ENCODE peak calls at places on chromosome 14, in five cellular contexts. C is ascending aorta; N is IMR-90; R is heart left ventricle; Q is CD4-positive, CD25-positive, alpha-beta regulatory T cell. H is an unnamed sample. For H3K36me3, the result is how much of the 10 kb centered on the place peaks cover.

GRCh38 chr14:64117671-64118402 is 176.3 kb downstream of the ESR2 start:
- DNase-seq in C (peak), N (peak), R (peak), Q (no peak), H (no peak)

GRCh38 chr14:58738189-58738836 is 100.6 kb downstream of the DACT1 start:
- DNase-seq in C (no peak), N (peak), R (no peak), Q (no peak), H (peak)

GRCh38 chr14:78399316-78399889 is 229.2 kb downstream of the NRXN3 start:
- DNase-seq in C (no peak), N (no peak), R (no peak), Q (peak), H (no peak)

GRCh38 chr14:51562816-51563215 is 88.9 kb upstream of the FRMD6 start:
- DNase-seq in C (no peak), N (peak), R (no peak), Q (no peak), H (peak)

GRCh38 chr14:55446833-55447232 is 6.4 kb upstream of the TBPL2 start:
- DNase-seq in C (no peak), N (peak), R (no peak), Q (no peak), H (peak)

GRCh38 chr14:67622675-67623074 is 3.0 kb downstream of the ARG2 start:
- DNase-seq in C (peak), N (peak), R (no peak), Q (peak), H (peak)

GRCh38 chr14:25537846-25538455 is 488.0 kb upstream of the STXBP6 start:
- DNase-seq in C (no peak), N (no peak), R (no peak), Q (no peak), H (peak)

GRCh38 chr14:64983439-64984310 is 3.0 kb upstream of the FNTB start:
- DNase-seq in C (no peak), N (peak), R (no peak), Q (peak), H (no peak)

GRCh38 chr14:58296731-58297130 is 1.6 kb upstream of the ARID4A start:
- DNase-seq in C (no peak), N (peak), R (no peak), Q (no peak), H (no peak)

GRCh38 chr14:53670701-53671100 is 285.9 kb downstream of the BMP4 start:
- DNase-seq in C (no peak), N (peak), R (no peak), Q (no peak), H (no peak)

GRCh38 chr14:67636361-67636919 is 16.7 kb downstream of the ARG2 start:
- DNase-seq in C (no peak), N (peak), R (no peak), Q (no peak), H (no peak)

GRCh38 chr14:101535232-101535631 is 26.1 kb upstream of the DIO3 start:
- DNase-seq in C (no peak), N (no peak), R (no peak), Q (peak), H (no peak)

GRCh38 chr14:34817768-34818167 is 57.4 kb downstream of the BAZ1A start:
- DNase-seq in C (no peak), N (no peak), R (no peak), Q (no peak), H (no peak)

GRCh38 chr14:61486930-61487495 is 165.6 kb downstream of the PRKCH start:
- DNase-seq in C (no peak), N (no peak), R (no peak), Q (no peak), H (no peak)

GRCh38 chr14:51653096-51653814 is 1.5 kb downstream of the FRMD6 start:
- DNase-seq in C (no peak), N (peak), R (peak), Q (peak), H (peak)

GRCh38 chr14:68193970-68194634 is 374.5 kb downstream of the RAD51B start:
- DNase-seq in C (no peak), N (no peak), R (no peak), Q (no peak), H (no peak)

GRCh38 chr14:69910871-69911270 is 31.7 kb downstream of the SMOC1 start:
- DNase-seq in C (no peak), N (no peak), R (no peak), Q (no peak), H (no peak)

GRCh38 chr14:59852350-59852749 is 18.2 kb downstream of the RTN1 start:
- DNase-seq in C (no peak), N (no peak), R (no peak), Q (no peak), H (no peak)

GRCh38 chr14:36316131-36316530 is 4.3 kb downstream of the MBIP start:
- DNase-seq in C (no peak), N (no peak), R (no peak), Q (no peak), H (no peak)

GRCh38 chr14:89634037-89634436 is 217.0 kb upstream of the FOXN3 start:
- DNase-seq in C (no peak), N (no peak), R (no peak), Q (no peak), H (no peak)

GRCh38 chr14:75657331-75657730 is 3.3 kb downstream of the ERG28 start:
- DNase-seq in C (no peak), N (no peak), R (no peak), Q (no peak), H (no peak)

GRCh38 chr14:69105326-69105725 is 47.6 kb downstream of the DCAF5 start:
- DNase-seq in C (no peak), N (peak), R (no peak), Q (no peak), H (peak)

GRCh38 chr14:67533754-67534085 is 630 bp downstream of the PLEKHH1 start:
- DNase-seq in C (no peak), N (no peak), R (no peak), Q (no peak), H (no peak)

GRCh38 chr14:105275267-105275946 is 25.4 kb downstream of the BRF1 start:
- DNase-seq in C (no peak), N (peak), R (no peak), Q (no peak), H (no peak)

GRCh38 chr14:104290058-104290667 is 151.8 kb downstream of the KIF26A start:
- DNase-seq in C (no peak), N (no peak), R (no peak), Q (no peak), H (no peak)

GRCh38 chr14:96906434-96906833 is 109.3 kb downstream of the VRK1 start:
- DNase-seq in C (no peak), N (no peak), R (no peak), Q (no peak), H (no peak)

GRCh38 chr14:59313063-59314018 is 124.9 kb downstream of the DAAM1 start:
- DNase-seq in C (no peak), N (no peak), R (no peak), Q (no peak), H (no peak)

GRCh38 chr14:102697125-102697900 is 79.9 kb upstream of the TRAF3 start:
- DNase-seq in C (no peak), N (no peak), R (no peak), Q (no peak), H (no peak)

GRCh38 chr14:106286697-106287290 is 760.4 kb downstream of the TMEM121 start:
- DNase-seq in C (no peak), N (no peak), R (no peak), Q (peak), H (no peak)

GRCh38 chr14:102620413-102620812 is 28.0 kb downstream of the RCOR1 start:
- DNase-seq in C (no peak), N (peak), R (no peak), Q (no peak), H (peak)

GRCh38 chr14:78448483-78449094 is 278.4 kb downstream of the NRXN3 start:
- DNase-seq in C (no peak), N (no peak), R (peak), Q (peak), H (peak)

GRCh38 chr14:49946320-49947141 is 53.6 kb downstream of the ARF6 start:
- DNase-seq in C (no peak), N (peak), R (peak), Q (peak), H (peak)
- H3K27ac ChIP-seq in C (peak), N (no peak), R (no peak), Q (peak), H (no peak)

DNA sequence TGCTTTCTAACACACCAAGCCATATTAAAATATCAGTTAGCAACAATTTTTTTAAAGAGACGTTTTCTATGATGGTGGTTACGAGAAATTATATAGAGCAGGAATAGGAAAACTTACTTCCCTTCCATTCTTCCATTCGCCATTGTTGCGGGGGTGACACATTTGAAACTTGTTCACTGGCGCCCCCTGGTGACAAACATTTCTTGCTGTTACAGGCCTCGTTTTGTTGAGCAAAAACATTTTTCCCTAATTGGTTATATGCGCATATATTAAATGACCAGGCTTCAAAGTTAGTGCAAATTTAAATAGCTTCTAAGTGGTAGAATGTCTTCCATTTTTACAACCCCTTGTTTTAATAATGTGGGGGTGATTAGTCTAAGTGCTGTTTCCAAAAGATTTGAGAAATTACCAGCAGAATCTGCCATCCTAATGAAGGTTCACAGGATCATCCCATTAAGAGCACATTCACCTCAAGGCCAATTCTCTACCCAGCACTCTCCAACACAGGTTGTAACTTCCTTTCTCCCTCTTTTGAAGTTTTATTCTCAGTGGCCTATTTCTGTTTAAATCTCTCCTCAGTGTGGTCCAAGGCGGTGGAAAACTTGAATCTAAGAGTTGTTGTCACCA is 1124.7 kb downstream of the FLRT2 start:
- DNase-seq in C (no peak), N (peak), R (peak), Q (peak), H (peak)
- H3K4me3 ChIP-seq in C (no peak), N (no peak), R (no peak), Q (no peak), H (no peak)

DNA sequence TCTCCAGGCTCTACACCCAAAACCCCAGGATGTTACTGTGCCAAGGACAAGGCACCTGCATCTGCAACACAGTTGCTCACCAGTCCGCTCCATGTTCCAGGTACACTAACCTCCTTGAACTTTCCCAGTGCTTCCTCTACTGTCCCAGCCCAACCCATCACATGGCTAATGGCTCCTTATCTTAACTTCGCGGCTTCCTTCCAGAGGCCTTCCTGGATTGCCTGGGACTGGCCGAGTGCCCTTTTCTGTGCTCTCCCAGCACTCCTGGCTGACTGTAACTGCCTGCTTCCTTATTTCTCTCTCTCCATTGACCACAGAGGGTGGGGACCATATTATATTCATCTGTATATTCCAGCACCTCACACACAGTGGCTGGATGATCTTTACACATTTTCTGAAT is 20.9 kb downstream of the POMT2 start:
- DNase-seq in C (no peak), N (no peak), R (no peak), Q (no peak), H (no peak)
- H3K36me3 ChIP-seq in C (half or more), N (under half), R (half or more), Q (under half), H (under half)

GRCh38 chr14:74554742-74555362 is 57.2 kb downstream of the LTBP2 start:
- DNase-seq in C (no peak), N (no peak), R (no peak), Q (no peak), H (no peak)

GRCh38 chr14:74551001-74551400 is 57.4 kb downstream of the ISCA2 start:
- DNase-seq in C (no peak), N (no peak), R (no peak), Q (no peak), H (no peak)

GRCh38 chr14:74551431-74551830 is 57.9 kb downstream of the ISCA2 start:
- DNase-seq in C (no peak), N (no peak), R (no peak), Q (no peak), H (no peak)

GRCh38 chr14:74551903-74552371 is 58.4 kb downstream of the ISCA2 start:
- DNase-seq in C (no peak), N (no peak), R (peak), Q (no peak), H (no peak)

GRCh38 chr14:74552623-74553022 is 59.1 kb downstream of the ISCA2 start:
- DNase-seq in C (peak), N (peak), R (peak), Q (no peak), H (no peak)
- H3K27ac ChIP-seq in C (peak), N (peak), R (peak), Q (no peak), H (no peak)

GRCh38 chr14:71710001-71710400 is 222.2 kb upstream of the RGS6 start:
- DNase-seq in C (no peak), N (no peak), R (no peak), Q (no peak), H (no peak)
- H3K4me3 ChIP-seq in C (no peak), N (no peak), R (no peak), Q (no peak), H (no peak)

DNA sequence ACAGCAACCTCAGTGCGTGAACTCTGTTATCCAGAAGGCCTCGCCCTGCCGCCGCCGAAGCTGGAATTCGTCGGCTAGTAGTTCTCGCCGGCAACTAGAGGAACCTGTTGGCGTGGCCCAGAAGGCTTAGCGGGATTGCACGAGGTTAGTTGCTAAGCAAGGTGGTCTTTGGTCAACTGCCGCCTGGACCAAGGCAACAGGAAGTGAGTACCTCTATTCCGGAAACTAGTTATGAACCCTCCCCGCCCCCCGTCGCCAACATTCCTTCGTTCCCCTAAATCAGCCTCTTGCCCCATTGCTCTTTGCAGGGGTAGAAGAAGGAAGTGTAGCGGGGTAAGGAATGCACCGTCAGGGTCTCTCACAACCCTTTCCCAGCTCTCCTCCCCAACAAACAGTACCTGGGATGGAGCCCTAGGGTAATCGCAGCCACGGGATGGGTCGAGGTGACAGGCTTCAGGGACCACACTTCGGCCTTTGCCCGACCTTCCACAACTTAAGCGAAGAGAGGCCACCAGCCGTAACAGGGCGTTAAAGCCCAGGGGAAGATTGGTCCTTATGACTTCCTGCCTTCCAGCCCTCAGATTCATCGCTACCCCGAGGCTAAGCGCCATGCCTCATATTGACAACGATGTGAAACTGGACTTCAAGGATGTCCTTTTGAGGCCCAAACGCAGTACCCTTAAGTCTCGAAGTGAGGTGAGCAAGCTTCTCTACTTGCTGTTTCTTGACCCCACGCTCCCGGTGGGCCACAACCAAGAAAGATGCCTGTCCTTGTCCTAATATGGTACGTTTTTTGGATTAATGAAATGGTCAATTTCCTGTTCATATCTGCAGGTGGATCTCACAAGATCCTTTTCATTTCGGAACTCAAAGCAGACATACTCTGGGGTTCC is at the start of gene GMPR2:
- DNase-seq in C (no peak), N (no peak), R (no peak), Q (peak), H (no peak)
- H3K36me3 ChIP-seq in C (under half), N (under half), R (under half), Q (under half), H (half or more)

GRCh38 chr14:99815696-99816095 is 22.5 kb downstream of the EML1 start:
- DNase-seq in C (no peak), N (no peak), R (no peak), Q (no peak), H (no peak)

GRCh38 chr14:99809376-99809775 is 16.2 kb downstream of the EML1 start:
- DNase-seq in C (peak), N (peak), R (peak), Q (no peak), H (no peak)

GRCh38 chr14:99808515-99808914 is 15.3 kb downstream of the EML1 start:
- DNase-seq in C (no peak), N (no peak), R (no peak), Q (no peak), H (no peak)

GRCh38 chr14:99809864-99810854 is 16.9 kb downstream of the EML1 start:
- DNase-seq in C (peak), N (no peak), R (no peak), Q (no peak), H (no peak)

GRCh38 chr14:99812096-99812750 is 19.0 kb downstream of the EML1 start:
- DNase-seq in C (peak), N (no peak), R (no peak), Q (no peak), H (no peak)
- H3K27ac ChIP-seq in C (no peak), N (no peak), R (no peak), Q (no peak), H (no peak)

DNA sequence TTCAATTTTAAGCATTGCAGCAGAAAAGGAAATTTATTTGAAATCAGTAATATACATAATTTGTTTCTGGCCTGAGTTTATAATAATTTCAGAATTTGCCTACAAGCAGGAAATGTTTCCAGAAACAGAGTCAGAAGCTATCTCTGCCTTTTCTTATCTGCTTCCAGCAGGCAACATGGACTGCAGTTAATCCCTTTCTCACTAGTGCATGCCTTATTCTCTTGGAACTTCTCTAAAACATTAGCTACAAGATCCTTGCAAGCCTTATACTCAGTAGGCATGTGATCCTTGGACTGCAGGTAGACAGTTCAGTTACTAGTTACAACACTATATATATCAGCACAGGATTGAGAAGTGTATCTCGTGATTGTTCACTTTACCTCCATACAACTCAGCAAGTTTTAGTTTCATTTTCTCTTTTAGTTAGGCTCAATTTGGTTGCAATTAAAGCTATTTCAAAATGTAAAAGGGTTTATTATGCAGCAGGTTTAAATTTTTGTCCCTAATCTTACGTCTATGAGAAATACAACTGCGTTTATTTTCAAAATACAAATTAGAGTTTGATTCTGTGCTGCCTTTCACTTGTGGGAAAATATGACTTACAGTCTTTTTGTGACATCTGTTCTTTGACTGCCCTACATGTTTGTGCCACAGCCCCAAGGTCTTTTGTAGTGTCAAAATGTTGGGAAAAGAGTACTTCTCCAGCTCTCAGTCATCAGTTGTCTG is 709.1 kb upstream of the FOXG1 start:
- DNase-seq in C (no peak), N (no peak), R (no peak), Q (no peak), H (no peak)
- H3K4me3 ChIP-seq in C (peak), N (no peak), R (peak), Q (no peak), H (no peak)

GRCh38 chr14:49582211-49582977 is 3.8 kb downstream of the RPS29 start:
- DNase-seq in C (no peak), N (no peak), R (no peak), Q (no peak), H (no peak)
- H3K36me3 ChIP-seq in C (under half), N (under half), R (under half), Q (under half), H (half or more)

DNA sequence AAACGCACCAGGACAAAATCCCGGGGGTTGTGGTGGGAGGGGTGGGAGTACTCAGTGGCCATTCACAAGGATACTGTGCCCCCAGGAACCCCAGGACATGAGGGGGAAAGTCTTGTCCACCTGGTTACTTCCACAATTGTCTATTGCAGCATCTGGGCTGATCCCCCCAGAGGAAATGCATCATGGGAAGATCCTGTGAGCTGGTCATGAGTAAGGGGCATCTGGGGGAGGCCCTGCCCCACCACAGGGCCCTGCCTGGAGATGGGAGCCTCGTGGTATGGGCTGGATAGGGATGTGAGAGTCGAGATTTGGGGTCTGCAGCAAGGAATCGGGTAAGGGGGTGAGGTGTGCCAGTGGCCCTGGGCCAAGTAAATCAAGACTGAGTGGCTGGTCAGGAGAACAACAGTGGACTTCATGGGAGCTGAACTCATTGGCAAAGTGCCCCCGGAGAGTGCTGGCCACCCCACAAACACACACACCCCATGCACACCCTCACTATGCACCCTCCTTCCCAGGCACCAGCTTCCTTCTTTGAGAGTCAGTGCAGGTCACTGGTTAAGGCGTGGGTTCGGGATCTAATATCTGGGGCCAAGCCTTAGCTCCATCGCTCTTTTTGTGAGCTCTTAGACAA is 3.0 kb upstream of the SERPINA1 start:
- DNase-seq in C (no peak), N (no peak), R (no peak), Q (no peak), H (no peak)
- H3K27ac ChIP-seq in C (no peak), N (no peak), R (no peak), Q (no peak), H (no peak)

H was measured in SJSA1.